ENCODE peak calls at places on chromosomes 12 and 14, in seven cellular contexts. One of them, this sample, is unnamed.

GRCh38 chr14:67883717-67884116 is 64.1 kb downstream of the RAD51B start:
- DNase-seq in HCT116: no peak
- DNase-seq in GM12878: no peak
- DNase-seq in K562: no peak
- DNase-seq in H1: no peak
- DNase-seq in HepG2: no peak
- DNase-seq in SK-N-SH: no peak
- DNase-seq in this sample: no peak

GRCh38 chr14:73759183-73759713 is 45.1 kb upstream of the PNMA1 start:
- DNase-seq in HCT116: no peak
- DNase-seq in GM12878: no peak
- DNase-seq in K562: peak; percentile 77
- DNase-seq in H1: no peak
- DNase-seq in HepG2: no peak
- DNase-seq in SK-N-SH: peak; percentile 83
- DNase-seq in this sample: no peak

GRCh38 chr12:14886271-14886670 is 617 bp upstream of the MGP start:
- DNase-seq in HCT116: no peak
- DNase-seq in GM12878: no peak
- DNase-seq in K562: no peak
- DNase-seq in H1: no peak
- DNase-seq in HepG2: no peak
- DNase-seq in SK-N-SH: no peak
- DNase-seq in this sample: no peak

GRCh38 chr12:6163554-6164060 is 36.6 kb upstream of the CD9 start:
- DNase-seq in HCT116: no peak
- DNase-seq in GM12878: no peak
- DNase-seq in K562: no peak
- DNase-seq in H1: no peak
- DNase-seq in HepG2: no peak
- DNase-seq in SK-N-SH: no peak
- DNase-seq in this sample: no peak

GRCh38 chr12:78308701-78309100 is 478.0 kb downstream of the NAV3 start:
- DNase-seq in HCT116: no peak
- DNase-seq in GM12878: no peak
- DNase-seq in K562: no peak
- DNase-seq in H1: no peak
- DNase-seq in HepG2: no peak
- DNase-seq in SK-N-SH: no peak
- DNase-seq in this sample: no peak

GRCh38 chr12:80216890-80217559 is 117.7 kb downstream of the OTOGL start:
- DNase-seq in HCT116: no peak
- DNase-seq in GM12878: peak; percentile 39
- DNase-seq in K562: no peak
- DNase-seq in H1: no peak
- DNase-seq in HepG2: no peak
- DNase-seq in SK-N-SH: no peak
- DNase-seq in this sample: no peak

GRCh38 chr12:30358113-30358512 is 337.6 kb downstream of the IPO8 start:
- DNase-seq in HCT116: no peak
- DNase-seq in GM12878: no peak
- DNase-seq in K562: no peak
- DNase-seq in H1: no peak
- DNase-seq in HepG2: no peak
- DNase-seq in SK-N-SH: no peak
- DNase-seq in this sample: no peak

GRCh38 chr14:96683575-96684289 is 113.5 kb upstream of the VRK1 start:
- DNase-seq in HCT116: no peak
- DNase-seq in GM12878: no peak
- DNase-seq in K562: no peak
- DNase-seq in H1: no peak
- DNase-seq in HepG2: no peak
- DNase-seq in SK-N-SH: no peak
- DNase-seq in this sample: no peak

GRCh38 chr14:105026033-105026785 is 5.3 kb upstream of the CDCA4 start:
- DNase-seq in HCT116: no peak
- DNase-seq in GM12878: peak; percentile 81
- DNase-seq in K562: no peak
- DNase-seq in H1: no peak
- DNase-seq in HepG2: no peak
- DNase-seq in SK-N-SH: no peak
- DNase-seq in this sample: no peak

GRCh38 chr14:40312296-40312695 is 880.1 kb upstream of the FBXO33 start:
- DNase-seq in HCT116: peak; percentile 58
- DNase-seq in GM12878: no peak
- DNase-seq in K562: no peak
- DNase-seq in H1: no peak
- DNase-seq in HepG2: no peak
- DNase-seq in SK-N-SH: no peak
- DNase-seq in this sample: no peak

DNA sequence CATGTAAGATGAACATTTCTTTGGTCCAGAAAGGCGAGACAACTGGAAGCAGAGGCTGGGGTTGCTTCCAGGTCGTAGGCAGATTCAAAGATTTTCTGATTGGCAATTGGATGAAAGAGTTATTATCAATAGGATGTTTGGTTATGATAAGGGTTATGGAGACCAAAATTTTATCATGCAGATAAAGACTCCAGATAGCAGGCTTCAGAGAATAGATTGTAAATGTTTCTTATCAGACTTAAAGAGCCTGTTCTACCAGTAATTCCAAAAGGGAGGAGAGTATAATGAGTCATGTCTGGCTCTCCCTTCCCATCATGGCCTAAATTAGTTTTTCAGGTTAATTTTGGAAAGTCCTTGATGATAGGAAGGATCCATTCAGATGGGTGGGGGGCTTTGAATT is 55.6 kb downstream of the C14orf39 start:
- DNase-seq in HCT116: no peak
- DNase-seq in GM12878: no peak
- DNase-seq in K562: no peak
- DNase-seq in H1: no peak
- DNase-seq in HepG2: no peak
- DNase-seq in SK-N-SH: no peak
- DNase-seq in this sample: no peak
- TF ChIP-seq SIN3A in HCT116: no peak
- TF ChIP-seq SIN3A in GM12878: no peak
- TF ChIP-seq SIN3A in K562: no peak
- TF ChIP-seq SIN3A in H1: no peak
- TF ChIP-seq SIN3A in HepG2: no peak
- TF ChIP-seq SIN3A in SK-N-SH: no peak
- TF ChIP-seq SIN3A in this sample: no peak

GRCh38 chr14:57274551-57274950 is 5.8 kb downstream of the AP5M1 start:
- DNase-seq in HCT116: no peak
- DNase-seq in GM12878: no peak
- DNase-seq in K562: no peak
- DNase-seq in H1: no peak
- DNase-seq in HepG2: no peak
- DNase-seq in SK-N-SH: no peak
- DNase-seq in this sample: no peak

GRCh38 chr14:57277062-57277461 is 8.3 kb downstream of the AP5M1 start:
- DNase-seq in HCT116: no peak
- DNase-seq in GM12878: no peak
- DNase-seq in K562: no peak
- DNase-seq in H1: no peak
- DNase-seq in HepG2: no peak
- DNase-seq in SK-N-SH: no peak
- DNase-seq in this sample: no peak

GRCh38 chr14:57268161-57269067 is at the start of the genes AP5M1 and EXOC5:
- DNase-seq in HCT116: peak; percentile 86
- DNase-seq in GM12878: peak; percentile 83
- DNase-seq in K562: peak; percentile 92
- DNase-seq in H1: peak; percentile 64
- DNase-seq in HepG2: peak; percentile 86
- DNase-seq in SK-N-SH: peak; percentile 86
- DNase-seq in this sample: no peak

GRCh38 chr14:57275023-57275664 is 6.4 kb downstream of the AP5M1 start:
- DNase-seq in HCT116: no peak
- DNase-seq in GM12878: no peak
- DNase-seq in K562: no peak
- DNase-seq in H1: no peak
- DNase-seq in HepG2: no peak
- DNase-seq in SK-N-SH: no peak
- DNase-seq in this sample: no peak

GRCh38 chr14:57273236-57273635 is 4.5 kb downstream of the AP5M1 start:
- DNase-seq in HCT116: no peak
- DNase-seq in GM12878: no peak
- DNase-seq in K562: no peak
- DNase-seq in H1: no peak
- DNase-seq in HepG2: peak; percentile 16
- DNase-seq in SK-N-SH: no peak
- DNase-seq in this sample: no peak
- H3K4me1 ChIP-seq in HCT116: peaks cover 8% of the 10 kb centered on the region
- H3K4me1 ChIP-seq in GM12878: peaks cover 8% of the 10 kb centered on the region
- H3K4me1 ChIP-seq in K562: no peaks in the 10 kb centered on the region
- H3K4me1 ChIP-seq in H1: no peaks in the 10 kb centered on the region
- H3K4me1 ChIP-seq in HepG2: peaks cover 37% of the 10 kb centered on the region
- H3K4me1 ChIP-seq in SK-N-SH: peaks cover 4% of the 10 kb centered on the region
- H3K4me1 ChIP-seq in this sample: peaks cover 7% of the 10 kb centered on the region

GRCh38 chr14:38971258-38971921 is 131.6 kb downstream of the SEC23A start:
- DNase-seq in HCT116: no peak
- DNase-seq in GM12878: no peak
- DNase-seq in K562: no peak
- DNase-seq in H1: no peak
- DNase-seq in HepG2: no peak
- DNase-seq in SK-N-SH: no peak
- DNase-seq in this sample: no peak

GRCh38 chr14:38973083-38973700 is 129.8 kb downstream of the SEC23A start:
- DNase-seq in HCT116: no peak
- DNase-seq in GM12878: no peak
- DNase-seq in K562: no peak
- DNase-seq in H1: no peak
- DNase-seq in HepG2: peak; percentile 48
- DNase-seq in SK-N-SH: no peak
- DNase-seq in this sample: no peak

GRCh38 chr14:38972511-38972910 is 130.5 kb downstream of the SEC23A start:
- DNase-seq in HCT116: no peak
- DNase-seq in GM12878: no peak
- DNase-seq in K562: no peak
- DNase-seq in H1: no peak
- DNase-seq in HepG2: no peak
- DNase-seq in SK-N-SH: no peak
- DNase-seq in this sample: no peak
- H3K9me3 ChIP-seq in HCT116: no peaks in the 10 kb centered on the region
- H3K9me3 ChIP-seq in GM12878: no peaks in the 10 kb centered on the region
- H3K9me3 ChIP-seq in K562: no peaks in the 10 kb centered on the region
- H3K9me3 ChIP-seq in H1: no peaks in the 10 kb centered on the region
- H3K9me3 ChIP-seq in HepG2: no peaks in the 10 kb centered on the region
- H3K9me3 ChIP-seq in SK-N-SH: no peaks in the 10 kb centered on the region
- H3K9me3 ChIP-seq in this sample: no peaks in the 10 kb centered on the region

GRCh38 chr12:92654929-92655328 is 47.9 kb upstream of the PLEKHG7 start:
- DNase-seq in HCT116: no peak
- DNase-seq in GM12878: no peak
- DNase-seq in K562: no peak
- DNase-seq in H1: no peak
- DNase-seq in HepG2: no peak
- DNase-seq in SK-N-SH: no peak
- DNase-seq in this sample: no peak
- TF ChIP-seq SIN3A in HCT116: no peak
- TF ChIP-seq SIN3A in GM12878: no peak
- TF ChIP-seq SIN3A in K562: no peak
- TF ChIP-seq SIN3A in H1: no peak
- TF ChIP-seq SIN3A in HepG2: no peak
- TF ChIP-seq SIN3A in SK-N-SH: no peak
- TF ChIP-seq SIN3A in this sample: no peak

GRCh38 chr12:107564946-107565345 is 120.7 kb upstream of the PWP1 start:
- DNase-seq in HCT116: peak; percentile 7
- DNase-seq in GM12878: no peak
- DNase-seq in K562: peak; percentile 4
- DNase-seq in H1: no peak
- DNase-seq in HepG2: peak; percentile 11
- DNase-seq in SK-N-SH: no peak
- DNase-seq in this sample: no peak
- H3K4me1 ChIP-seq in HCT116: no peaks in the 10 kb centered on the region
- H3K4me1 ChIP-seq in GM12878: no peaks in the 10 kb centered on the region
- H3K4me1 ChIP-seq in K562: no peaks in the 10 kb centered on the region
- H3K4me1 ChIP-seq in H1: peaks cover 6% of the 10 kb centered on the region
- H3K4me1 ChIP-seq in HepG2: peaks cover 13% of the 10 kb centered on the region
- H3K4me1 ChIP-seq in SK-N-SH: peaks cover 4% of the 10 kb centered on the region
- H3K4me1 ChIP-seq in this sample: no peaks in the 10 kb centered on the region

This sample was measured in Panc1.